ENCODE peak calls at places on chromosomes 1 and 21, in ten cellular contexts. D is neural crest cell, Z is psoas muscle, O is fibroblast of mammary gland, X is transverse colon, L is GM12865, W is tibial nerve, G is left ventricle myocardium inferior, F is neural progenitor cell, K is WERI-Rb-1. C is an unnamed sample.

GRCh38 chr21:33139084-33139483 is 69.1 kb downstream of the OLIG1 start:
- DNase-seq in D (no peak), Z (no peak), O (no peak), X (no peak), L (no peak), W (no peak), G (no peak), F (no peak), K (no peak), C (no peak)

GRCh38 chr1:172885976-172886375 is 164.8 kb downstream of the TNFSF18 start:
- DNase-seq in D (no peak), Z (no peak), O (peak), X (no peak), L (no peak), W (no peak), G (no peak), F (no peak), K (no peak), C (no peak)

GRCh38 chr1:93155335-93155734 is 24.9 kb downstream of the TMED5 start:
- DNase-seq in D (no peak), Z (no peak), O (no peak), X (no peak), L (no peak), W (no peak), G (no peak), F (no peak), K (no peak), C (no peak)

GRCh38 chr1:39564941-39565340 is 11.6 kb downstream of the PABPC4 start:
- DNase-seq in D (no peak), Z (no peak), O (no peak), X (no peak), L (no peak), W (no peak), G (no peak), F (no peak), K (no peak), C (no peak)

GRCh38 chr21:26941436-26941835 is 25.5 kb downstream of the ADAMTS5 start:
- DNase-seq in D (no peak), Z (no peak), O (peak), X (no peak), L (no peak), W (no peak), G (no peak), F (no peak), K (no peak), C (no peak)

GRCh38 chr1:60461889-60462595 is 388.5 kb upstream of the C1orf87 start:
- DNase-seq in D (no peak), Z (no peak), O (no peak), X (no peak), L (no peak), W (no peak), G (no peak), F (no peak), K (no peak), C (no peak)

GRCh38 chr1:31354266-31354665 is 18.6 kb downstream of the FABP3 start:
- DNase-seq in D (no peak), Z (no peak), O (peak), X (no peak), L (no peak), W (no peak), G (no peak), F (no peak), K (no peak), C (no peak)

GRCh38 chr1:177274687-177275211 is 104.0 kb downstream of the BRINP2 start:
- DNase-seq in D (no peak), Z (peak), O (peak), X (no peak), L (no peak), W (no peak), G (peak), F (no peak), K (no peak), C (no peak)

GRCh38 chr1:153881764-153882163 is 41.0 kb downstream of the GATAD2B start:
- DNase-seq in D (peak), Z (no peak), O (peak), X (no peak), L (no peak), W (no peak), G (no peak), F (peak), K (no peak), C (no peak)

GRCh38 chr1:109392788-109393580 is 4.7 kb downstream of the SORT1 start:
- DNase-seq in D (peak), Z (peak), O (no peak), X (peak), L (no peak), W (peak), G (peak), F (no peak), K (no peak), C (no peak)

GRCh38 chr1:220681220-220681847 is 8.8 kb upstream of the C1orf115 start:
- DNase-seq in D (no peak), Z (no peak), O (peak), X (no peak), L (no peak), W (no peak), G (no peak), F (no peak), K (no peak), C (no peak)

GRCh38 chr1:116769561-116769977 is 15.3 kb downstream of the CD2 start:
- DNase-seq in D (no peak), Z (no peak), O (peak), X (peak), L (peak), W (no peak), G (no peak), F (no peak), K (no peak), C (peak)

GRCh38 chr21:44801468-44802395 is at the start of gene UBE2G2:
- DNase-seq in D (peak), Z (peak), O (peak), X (peak), L (peak), W (no peak), G (peak), F (peak), K (peak), C (peak)

GRCh38 chr1:205076245-205076761 is 8.0 kb downstream of the TMEM81 start:
- DNase-seq in D (no peak), Z (no peak), O (no peak), X (no peak), L (no peak), W (no peak), G (no peak), F (no peak), K (no peak), C (no peak)

GRCh38 chr1:17053071-17053684 is 654 bp downstream of the SDHB start:
- DNase-seq in D (no peak), Z (no peak), O (no peak), X (peak), L (no peak), W (no peak), G (no peak), F (no peak), K (no peak), C (no peak)

GRCh38 chr1:213330281-213330680 is 279.2 kb downstream of the RPS6KC1 start:
- DNase-seq in D (no peak), Z (no peak), O (no peak), X (no peak), L (no peak), W (no peak), G (no peak), F (no peak), K (no peak), C (no peak)

GRCh38 chr1:44832068-44832700 is 10.9 kb downstream of the PTCH2 start:
- DNase-seq in D (no peak), Z (no peak), O (no peak), X (no peak), L (no peak), W (no peak), G (no peak), F (no peak), K (no peak), C (no peak)

GRCh38 chr1:145983206-145983675 is 13.1 kb downstream of the TXNIP start:
- DNase-seq in D (no peak), Z (peak), O (no peak), X (peak), L (no peak), W (no peak), G (no peak), F (no peak), K (no peak), C (no peak)

GRCh38 chr1:59605761-59606160 is 209.0 kb upstream of the HOOK1 start:
- DNase-seq in D (no peak), Z (no peak), O (no peak), X (no peak), L (no peak), W (no peak), G (no peak), F (no peak), K (no peak), C (no peak)

GRCh38 chr1:196558424-196558823 is 49.8 kb downstream of the KCNT2 start:
- DNase-seq in D (no peak), Z (no peak), O (peak), X (no peak), L (peak), W (no peak), G (no peak), F (no peak), K (no peak), C (no peak)

GRCh38 chr21:35833991-35834390 is 226.3 kb downstream of the SETD4 start:
- DNase-seq in D (no peak), Z (no peak), O (no peak), X (no peak), L (no peak), W (no peak), G (no peak), F (no peak), K (no peak), C (no peak)

GRCh38 chr1:899636-900317 is 23.9 kb upstream of the SAMD11 start:
- DNase-seq in D (no peak), Z (no peak), O (no peak), X (no peak), L (no peak), W (no peak), G (no peak), F (no peak), K (no peak), C (peak)

GRCh38 chr1:173853074-173853473 is 14.7 kb downstream of the GAS5 start:
- DNase-seq in D (no peak), Z (no peak), O (peak), X (no peak), L (no peak), W (no peak), G (no peak), F (peak), K (no peak), C (no peak)

GRCh38 chr1:22231995-22232690 is 89.2 kb upstream of the WNT4 start:
- DNase-seq in D (no peak), Z (no peak), O (no peak), X (no peak), L (no peak), W (no peak), G (no peak), F (no peak), K (no peak), C (no peak)

GRCh38 chr1:155920717-155921116 is 9.6 kb upstream of the RIT1 start:
- DNase-seq in D (no peak), Z (no peak), O (no peak), X (no peak), L (no peak), W (no peak), G (no peak), F (no peak), K (no peak), C (no peak)

GRCh38 chr1:17207046-17207445 is 2.1 kb downstream of the PADI1 start:
- DNase-seq in D (no peak), Z (no peak), O (no peak), X (peak), L (peak), W (peak), G (peak), F (no peak), K (no peak), C (peak)

GRCh38 chr1:114320586-114320985 is 166.9 kb upstream of the SYT6 start:
- DNase-seq in D (no peak), Z (no peak), O (peak), X (no peak), L (no peak), W (no peak), G (no peak), F (no peak), K (no peak), C (no peak)

GRCh38 chr1:21782868-21783678 is at the start of gene USP48:
- DNase-seq in D (peak), Z (peak), O (peak), X (peak), L (peak), W (peak), G (peak), F (peak), K (peak), C (peak)

GRCh38 chr21:38824124-38824822 is 18.5 kb downstream of the ETS2 start:
- DNase-seq in D (no peak), Z (no peak), O (peak), X (peak), L (no peak), W (no peak), G (no peak), F (no peak), K (no peak), C (no peak)

GRCh38 chr1:190320952-190321351 is 156.7 kb downstream of the BRINP3 start:
- DNase-seq in D (no peak), Z (no peak), O (no peak), X (no peak), L (no peak), W (no peak), G (no peak), F (peak), K (peak), C (no peak)

GRCh38 chr1:156490401-156491032 is 10.1 kb downstream of the MEF2D start:
- DNase-seq in D (no peak), Z (no peak), O (peak), X (peak), L (peak), W (no peak), G (peak), F (peak), K (peak), C (no peak)

GRCh38 chr1:198024782-198025181 is 107.6 kb downstream of the LHX9 start:
- DNase-seq in D (no peak), Z (no peak), O (peak), X (no peak), L (no peak), W (no peak), G (no peak), F (no peak), K (no peak), C (no peak)

GRCh38 chr1:2372551-2373490 is 18.5 kb downstream of the MORN1 start:
- DNase-seq in D (no peak), Z (no peak), O (no peak), X (peak), L (no peak), W (no peak), G (peak), F (no peak), K (no peak), C (no peak)

GRCh38 chr21:36753556-36753955 is 54.6 kb downstream of the SIM2 start:
- DNase-seq in D (no peak), Z (no peak), O (peak), X (no peak), L (no peak), W (no peak), G (no peak), F (no peak), K (no peak), C (no peak)

GRCh38 chr1:32215629-32216505 is 6.3 kb downstream of the TMEM234 start:
- DNase-seq in D (peak), Z (no peak), O (peak), X (peak), L (peak), W (no peak), G (peak), F (peak), K (peak), C (peak)

GRCh38 chr1:2132222-2133038 is 62.1 kb downstream of the FAAP20 start:
- DNase-seq in D (peak), Z (peak), O (peak), X (peak), L (no peak), W (no peak), G (peak), F (peak), K (peak), C (no peak)

GRCh38 chr1:193335797-193336428 is 149.5 kb upstream of the B3GALT2 start:
- DNase-seq in D (no peak), Z (no peak), O (peak), X (no peak), L (no peak), W (no peak), G (no peak), F (no peak), K (no peak), C (no peak)

GRCh38 chr1:189696297-189696696 is 781.4 kb downstream of the BRINP3 start:
- DNase-seq in D (no peak), Z (no peak), O (no peak), X (no peak), L (no peak), W (no peak), G (no peak), F (no peak), K (no peak), C (no peak)

GRCh38 chr1:96944743-96945142 is 223.2 kb downstream of the PTBP2 start:
- DNase-seq in D (no peak), Z (no peak), O (no peak), X (no peak), L (no peak), W (no peak), G (no peak), F (no peak), K (no peak), C (no peak)

GRCh38 chr1:110538921-110539320 is 19.9 kb upstream of the KCNA10 start:
- DNase-seq in D (no peak), Z (no peak), O (no peak), X (no peak), L (no peak), W (no peak), G (no peak), F (no peak), K (no peak), C (no peak)

GRCh38 chr1:110529011-110529410 is 10.0 kb upstream of the KCNA10 start:
- DNase-seq in D (no peak), Z (no peak), O (no peak), X (no peak), L (no peak), W (no peak), G (no peak), F (no peak), K (no peak), C (no peak)

GRCh38 chr1:110538082-110538481 is 19.1 kb upstream of the KCNA10 start:
- DNase-seq in D (no peak), Z (no peak), O (no peak), X (no peak), L (no peak), W (no peak), G (no peak), F (no peak), K (no peak), C (no peak)

GRCh38 chr1:110535985-110536384 is 17.0 kb upstream of the KCNA10 start:
- DNase-seq in D (no peak), Z (no peak), O (no peak), X (no peak), L (no peak), W (no peak), G (no peak), F (no peak), K (no peak), C (no peak)

GRCh38 chr1:110533230-110533629 is 14.3 kb upstream of the KCNA10 start:
- DNase-seq in D (no peak), Z (no peak), O (no peak), X (no peak), L (no peak), W (no peak), G (no peak), F (no peak), K (no peak), C (no peak)
- TF ChIP-seq CTCF in D (no peak), Z (no peak), O (no peak), X (no peak), L (no peak), W (no peak), G (no peak), F (no peak), K (no peak), C (no peak)

GRCh38 chr1:12244585-12244984 is 14.8 kb downstream of the VPS13D start:
- DNase-seq in D (no peak), Z (no peak), O (no peak), X (no peak), L (no peak), W (no peak), G (no peak), F (no peak), K (no peak), C (no peak)

GRCh38 chr1:12245733-12246132 is 15.9 kb downstream of the VPS13D start:
- DNase-seq in D (no peak), Z (no peak), O (no peak), X (no peak), L (no peak), W (no peak), G (no peak), F (no peak), K (no peak), C (no peak)

GRCh38 chr1:12245116-12245515 is 15.3 kb downstream of the VPS13D start:
- DNase-seq in D (no peak), Z (no peak), O (peak), X (no peak), L (no peak), W (no peak), G (no peak), F (no peak), K (no peak), C (no peak)

GRCh38 chr1:12246584-12246983 is 16.8 kb downstream of the VPS13D start:
- DNase-seq in D (no peak), Z (no peak), O (no peak), X (no peak), L (no peak), W (no peak), G (no peak), F (no peak), K (no peak), C (no peak)

GRCh38 chr1:12244078-12244477 is 14.2 kb downstream of the VPS13D start:
- DNase-seq in D (no peak), Z (no peak), O (peak), X (no peak), L (peak), W (no peak), G (no peak), F (peak), K (peak), C (peak)
- TF ChIP-seq CTCF in D (peak), Z (no peak), O (peak), X (no peak), L (peak), W (no peak), G (peak), F (peak), K (peak), C (peak)

GRCh38 chr1:37100310-37100709 is 66.0 kb upstream of the GRIK3 start:
- DNase-seq in D (no peak), Z (no peak), O (no peak), X (no peak), L (no peak), W (no peak), G (no peak), F (no peak), K (no peak), C (no peak)

GRCh38 chr1:37094302-37094701 is 60.0 kb upstream of the GRIK3 start:
- DNase-seq in D (no peak), Z (no peak), O (no peak), X (no peak), L (peak), W (no peak), G (no peak), F (no peak), K (no peak), C (no peak)

GRCh38 chr1:37092937-37093336 is 58.6 kb upstream of the GRIK3 start:
- DNase-seq in D (no peak), Z (no peak), O (no peak), X (no peak), L (no peak), W (no peak), G (no peak), F (no peak), K (no peak), C (no peak)

GRCh38 chr1:37098196-37098595 is 63.9 kb upstream of the GRIK3 start:
- DNase-seq in D (no peak), Z (no peak), O (no peak), X (no peak), L (no peak), W (no peak), G (no peak), F (peak), K (peak), C (no peak)

GRCh38 chr1:37096523-37096922 is 62.2 kb upstream of the GRIK3 start:
- DNase-seq in D (peak), Z (no peak), O (no peak), X (no peak), L (peak), W (no peak), G (no peak), F (peak), K (peak), C (no peak)
- TF ChIP-seq CTCF in D (peak), Z (no peak), O (no peak), X (no peak), L (peak), W (no peak), G (no peak), F (peak), K (peak), C (peak)

GRCh38 chr1:19113362-19114092 is 96.5 kb downstream of the UBR4 start:
- DNase-seq in D (peak), Z (no peak), O (peak), X (peak), L (peak), W (no peak), G (no peak), F (peak), K (peak), C (peak)
- TF ChIP-seq CTCF in D (peak), Z (peak), O (peak), X (no peak), L (peak), W (no peak), G (peak), F (peak), K (peak), C (no peak)

DNA sequence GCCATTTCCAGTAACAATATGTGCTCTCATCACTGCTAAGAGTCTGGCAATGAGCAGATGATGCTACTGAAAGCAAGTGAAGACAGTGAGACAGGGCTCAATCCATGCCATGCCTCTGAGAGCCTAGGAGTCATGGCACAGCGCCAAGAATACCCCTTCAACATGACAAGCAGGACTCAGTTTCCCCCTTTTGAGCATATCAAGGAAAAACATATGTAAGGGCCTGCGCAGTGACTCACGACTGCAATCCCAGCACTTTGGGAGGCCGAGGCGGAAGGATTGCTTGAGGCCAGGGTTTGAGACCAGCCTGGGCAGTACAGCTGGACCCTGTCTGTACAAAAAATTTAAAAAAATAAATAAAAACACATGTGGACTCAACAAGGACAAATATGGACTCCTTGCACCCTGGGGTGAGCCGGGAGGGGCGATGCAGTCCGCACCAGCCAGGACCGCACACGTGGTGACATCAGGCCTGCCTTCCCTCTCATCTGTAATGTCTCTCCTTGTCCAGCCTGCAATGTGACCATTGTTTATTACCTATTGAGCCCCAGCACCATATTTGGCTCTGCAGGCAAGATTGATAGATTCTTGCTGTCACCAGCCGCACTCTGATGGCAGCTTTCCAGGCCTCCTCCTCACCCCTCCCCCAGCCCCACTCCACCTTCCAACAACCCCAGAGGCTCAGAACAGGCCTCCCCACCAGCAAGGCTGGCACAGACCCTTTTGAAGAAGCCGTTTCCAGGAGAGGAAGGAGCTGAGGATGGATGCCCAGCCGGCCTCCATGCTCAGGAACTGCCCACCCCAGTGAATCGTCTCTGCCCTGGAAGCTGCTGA is 55.3 kb downstream of the IRF2BP2 start:
- DNase-seq in D (no peak), Z (no peak), O (no peak), X (no peak), L (no peak), W (no peak), G (no peak), F (no peak), K (no peak), C (no peak)
- TF ChIP-seq CTCF in D (no peak), Z (no peak), O (no peak), X (no peak), L (no peak), W (no peak), G (no peak), F (no peak), K (no peak), C (no peak)